ENCODE peak calls at places on chromosomes 11 and 22, in six cellular contexts. O is left lung, U is HL-60, A is MCF 10A, Z is Peyer's patch, R is kidney. P is an unnamed sample.

GRCh38 chr11:20397281-20397680 is 9.8 kb downstream of the PRMT3 start:
- DNase-seq in O (no peak), U (peak; percentile 30), A (peak; percentile 53), Z (no peak), R (no peak), P (no peak)

GRCh38 chr11:24239016-24239720 is 257.7 kb upstream of the LUZP2 start:
- DNase-seq in O (no peak), U (no peak), A (no peak), Z (no peak), R (no peak), P (no peak)

GRCh38 chr11:76610871-76611475 is 59.6 kb downstream of the LRRC32 start:
- DNase-seq in O (no peak), U (peak; percentile 16), A (no peak), Z (peak; percentile 32), R (no peak), P (no peak)

GRCh38 chr11:4606231-4607015 is 1.6 kb downstream of the TRIM68 start:
- DNase-seq in O (no peak), U (no peak), A (peak; percentile 79), Z (no peak), R (no peak), P (no peak)

GRCh38 chr22:20251491-20251890 is 16.6 kb downstream of the RTN4R start:
- DNase-seq in O (no peak), U (no peak), A (no peak), Z (no peak), R (no peak), P (no peak)

GRCh38 chr22:45844949-45845613 is 131.9 kb downstream of the WNT7B start:
- DNase-seq in O (no peak), U (no peak), A (no peak), Z (no peak), R (no peak), P (no peak)

GRCh38 chr22:30474683-30475424 is 3.0 kb upstream of the SEC14L3 start:
- DNase-seq in O (no peak), U (no peak), A (no peak), Z (no peak), R (no peak), P (no peak)

GRCh38 chr11:65211293-65212105 is 29.8 kb downstream of the CAPN1 start:
- DNase-seq in O (no peak), U (no peak), A (no peak), Z (no peak), R (peak; percentile 77), P (no peak)

GRCh38 chr11:77990981-77991380 is 3.5 kb downstream of the INTS4 start:
- DNase-seq in O (no peak), U (no peak), A (no peak), Z (no peak), R (no peak), P (no peak)

GRCh38 chr11:83257638-83258229 is 28.4 kb downstream of the CCDC90B start:
- DNase-seq in O (no peak), U (no peak), A (peak; percentile 64), Z (peak; percentile 59), R (no peak), P (no peak)

GRCh38 chr11:69397732-69398131 is 83.7 kb upstream of the LINC01488 start:
- DNase-seq in O (no peak), U (no peak), A (no peak), Z (no peak), R (no peak), P (no peak)

GRCh38 chr22:16969508-16970327 is 38.3 kb downstream of the GAB4 start:
- DNase-seq in O (no peak), U (no peak), A (no peak), Z (no peak), R (no peak), P (no peak)

GRCh38 chr11:86313793-86314192 is 11.8 kb downstream of the HIKESHI start:
- DNase-seq in O (no peak), U (no peak), A (no peak), Z (no peak), R (no peak), P (no peak)

GRCh38 chr22:32044477-32044876 is 1.4 kb downstream of the SLC5A1 start:
- DNase-seq in O (no peak), U (no peak), A (no peak), Z (no peak), R (no peak), P (no peak)

GRCh38 chr22:33492210-33492651 is 428.0 kb downstream of the LARGE1 start:
- DNase-seq in O (no peak), U (no peak), A (no peak), Z (no peak), R (no peak), P (no peak)

GRCh38 chr22:28734393-28734792 is 7.2 kb downstream of the CHEK2 start:
- DNase-seq in O (no peak), U (no peak), A (no peak), Z (no peak), R (no peak), P (no peak)

GRCh38 chr11:64614927-64615326 is 23.9 kb downstream of the SLC22A12 start:
- DNase-seq in O (no peak), U (peak; percentile 61), A (no peak), Z (no peak), R (no peak), P (no peak)

GRCh38 chr11:119774180-119774763 is 45.3 kb upstream of the NECTIN1 start:
- DNase-seq in O (no peak), U (no peak), A (peak; percentile 62), Z (no peak), R (peak; percentile 10), P (no peak)

DNA sequence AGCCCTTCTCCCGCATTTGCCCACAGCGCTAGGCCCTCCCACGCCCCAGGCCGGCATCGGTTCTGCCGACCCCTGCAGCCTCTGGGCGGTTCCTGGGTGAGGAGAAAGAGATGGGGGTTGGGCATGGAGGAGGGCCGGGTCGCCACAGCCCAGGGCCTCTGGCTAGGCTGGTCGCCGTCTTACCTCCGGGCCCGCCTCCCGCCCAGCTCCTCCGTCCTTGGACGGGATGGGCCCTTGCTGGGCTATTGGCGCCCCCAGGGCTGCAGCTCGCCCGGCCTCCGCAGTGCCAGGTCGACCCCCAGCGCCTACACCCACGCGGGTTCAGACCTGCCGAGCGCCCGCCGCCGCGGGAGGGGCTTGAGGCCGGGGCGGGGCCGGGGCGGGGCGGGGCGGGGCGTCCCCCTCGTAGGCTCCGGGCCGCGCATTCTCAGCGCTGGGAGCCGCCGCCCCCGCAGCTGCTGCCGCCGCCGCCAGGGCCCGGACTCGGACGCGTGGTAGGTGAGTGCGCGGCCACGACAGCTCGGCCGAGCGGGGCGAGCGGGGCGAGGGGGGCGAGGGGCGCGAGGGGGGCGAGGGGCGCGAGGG is at the start of gene CD151:
- DNase-seq in O (no peak), U (no peak), A (peak; percentile 68), Z (peak; percentile 82), R (no peak), P (no peak)
- TF ChIP-seq CTCF in O (no peak), U (no peak), A (no peak), Z (no peak), R (no peak), P (no peak)

DNA sequence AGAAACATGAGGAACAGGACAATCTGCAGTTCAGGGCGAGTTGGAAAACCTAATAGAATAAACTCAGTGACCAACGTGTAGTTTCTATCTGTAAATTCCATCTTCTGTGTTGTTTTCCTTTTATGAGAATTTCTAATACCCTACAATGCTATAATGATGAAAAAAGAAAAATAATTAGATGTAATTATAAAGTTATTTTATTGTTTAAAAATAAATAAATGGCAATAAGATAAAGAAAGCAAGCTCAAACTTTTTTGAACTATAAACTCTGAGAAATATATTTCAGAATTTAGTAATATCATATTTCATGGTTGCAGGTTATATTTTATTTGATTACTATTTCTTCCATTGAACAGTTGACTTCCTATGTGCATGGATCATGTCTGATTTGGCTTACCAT is at the start of gene OR5I1:
- DNase-seq in O (no peak), U (no peak), A (no peak), Z (no peak), R (no peak), P (no peak)
- TF ChIP-seq CTCF in O (no peak), U (no peak), A (no peak), Z (no peak), R (no peak), P (no peak)

DNA sequence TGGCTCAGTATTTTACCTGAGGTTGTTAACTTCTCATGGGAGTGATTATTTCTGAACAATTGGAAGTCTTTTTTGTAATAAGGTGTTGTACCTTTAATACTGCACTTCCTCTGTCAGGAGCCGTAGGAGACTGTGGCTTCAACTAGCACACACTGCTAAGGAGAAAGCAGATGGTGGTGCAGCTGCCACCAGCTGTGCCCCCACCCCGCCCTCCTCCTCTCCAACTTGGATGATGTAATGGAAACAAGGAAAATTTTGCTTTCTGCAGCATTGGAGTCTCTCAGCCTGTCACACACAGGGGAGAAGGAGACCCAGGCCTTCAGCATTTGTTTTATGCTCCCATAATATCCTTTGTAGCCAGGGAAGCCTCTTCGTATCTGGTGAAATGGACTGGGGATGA is 91.2 kb downstream of the TEAD1 start:
- DNase-seq in O (no peak), U (no peak), A (no peak), Z (no peak), R (no peak), P (no peak)
- TF ChIP-seq CTCF in O (no peak), U (no peak), A (no peak), Z (no peak), R (no peak), P (no peak)

GRCh38 chr11:127443297-127443696 is 442.7 kb upstream of the KIRREL3 start:
- DNase-seq in O (no peak), U (no peak), A (no peak), Z (no peak), R (no peak), P (no peak)

GRCh38 chr11:127445476-127445875 is 444.9 kb upstream of the KIRREL3 start:
- DNase-seq in O (no peak), U (no peak), A (no peak), Z (no peak), R (no peak), P (no peak)
- TF ChIP-seq CTCF in O (no peak), U (no peak), A (no peak), Z (no peak), R (no peak), P (no peak)

GRCh38 chr11:128653828-128654231 is 40.0 kb upstream of the FLI1 start:
- DNase-seq in O (peak; percentile 68), U (peak; percentile 68), A (peak; percentile 27), Z (peak; percentile 57), R (no peak), P (no peak)
- TF ChIP-seq CTCF in O (no peak), U (no peak), A (no peak), Z (no peak), R (no peak), P (no peak)

GRCh38 chr22:49604732-49605302 is 222.9 kb downstream of the BRD1 start:
- DNase-seq in O (no peak), U (no peak), A (no peak), Z (no peak), R (no peak), P (no peak)

GRCh38 chr22:49608660-49609059 is 219.0 kb downstream of the BRD1 start:
- DNase-seq in O (no peak), U (no peak), A (no peak), Z (no peak), R (no peak), P (no peak)

GRCh38 chr22:49607821-49608220 is 219.9 kb downstream of the BRD1 start:
- DNase-seq in O (peak; percentile 20), U (no peak), A (no peak), Z (no peak), R (no peak), P (no peak)

GRCh38 chr22:49608228-49608627 is 219.4 kb downstream of the BRD1 start:
- DNase-seq in O (peak; percentile 15), U (no peak), A (no peak), Z (no peak), R (no peak), P (no peak)

GRCh38 chr22:49606562-49606961 is 221.1 kb downstream of the BRD1 start:
- DNase-seq in O (no peak), U (no peak), A (no peak), Z (no peak), R (no peak), P (no peak)
- TF ChIP-seq CTCF in O (no peak), U (no peak), A (no peak), Z (no peak), R (no peak), P (no peak)

P was measured in GM12864.